ENCODE peak calls at places on chromosomes 7 and 10, in four cellular contexts. One of them, this sample, is unnamed.

GRCh38 chr10:132644544-132645530 is 107.2 kb downstream of the INPP5A start:
- DNase-seq in suprapubic skin: peak; percentile 59
- DNase-seq in gastrocnemius medialis: no peak
- DNase-seq in small intestine: no peak
- DNase-seq in this sample: no peak

GRCh38 chr10:17113889-17114288 is 15.7 kb downstream of the CUBN start:
- DNase-seq in suprapubic skin: peak; percentile 74
- DNase-seq in small intestine: peak; percentile 23
- DNase-seq in gastrocnemius medialis: peak; percentile 23
- DNase-seq in this sample: no peak

GRCh38 chr10:36899652-36900051 is 225.7 kb upstream of the ANKRD30A start:
- DNase-seq in suprapubic skin: no peak
- DNase-seq in gastrocnemius medialis: no peak
- DNase-seq in small intestine: no peak
- DNase-seq in this sample: no peak

GRCh38 chr10:132827423-132827789 is 41.5 kb upstream of the NKX6-2 start:
- DNase-seq in suprapubic skin: no peak
- DNase-seq in small intestine: no peak
- DNase-seq in gastrocnemius medialis: no peak
- DNase-seq in this sample: no peak

GRCh38 chr10:72615985-72616384 is 9.9 kb downstream of the MICU1 start:
- DNase-seq in suprapubic skin: no peak
- DNase-seq in gastrocnemius medialis: no peak
- DNase-seq in small intestine: no peak
- DNase-seq in this sample: no peak

GRCh38 chr10:77667426-77668324 is 30.1 kb upstream of the KCNMA1 start:
- DNase-seq in small intestine: no peak
- DNase-seq in gastrocnemius medialis: no peak
- DNase-seq in suprapubic skin: no peak
- DNase-seq in this sample: no peak

GRCh38 chr7:72098812-72099211 is 313.3 kb downstream of the CALN1 start:
- DNase-seq in small intestine: no peak
- DNase-seq in suprapubic skin: peak; percentile 69
- DNase-seq in gastrocnemius medialis: no peak
- DNase-seq in this sample: no peak

GRCh38 chr10:102040305-102040704 is 15.7 kb downstream of the ARMH3 start:
- DNase-seq in small intestine: no peak
- DNase-seq in suprapubic skin: no peak
- DNase-seq in gastrocnemius medialis: no peak
- DNase-seq in this sample: no peak

GRCh38 chr7:15214981-15215380 is 312.4 kb upstream of the DGKB start:
- DNase-seq in small intestine: no peak
- DNase-seq in suprapubic skin: no peak
- DNase-seq in gastrocnemius medialis: no peak
- DNase-seq in this sample: no peak

GRCh38 chr10:110495731-110496552 is 1.8 kb upstream of the DUSP5 start:
- DNase-seq in gastrocnemius medialis: no peak
- DNase-seq in suprapubic skin: peak; percentile 76
- DNase-seq in small intestine: peak; percentile 26
- DNase-seq in this sample: peak; percentile 14

GRCh38 chr10:32149257-32149955 is 93.2 kb upstream of the KIF5B start:
- DNase-seq in gastrocnemius medialis: peak; percentile 36
- DNase-seq in suprapubic skin: peak; percentile 85
- DNase-seq in small intestine: no peak
- DNase-seq in this sample: no peak

GRCh38 chr10:1154531-1154930 is 98.3 kb downstream of the WDR37 start:
- DNase-seq in suprapubic skin: no peak
- DNase-seq in small intestine: no peak
- DNase-seq in gastrocnemius medialis: no peak
- DNase-seq in this sample: no peak

GRCh38 chr7:50153141-50153540 is 60.1 kb upstream of the ZPBP start:
- DNase-seq in small intestine: no peak
- DNase-seq in gastrocnemius medialis: no peak
- DNase-seq in suprapubic skin: no peak
- DNase-seq in this sample: no peak

GRCh38 chr10:106942035-106942662 is 222.4 kb downstream of the SORCS1 start:
- DNase-seq in gastrocnemius medialis: no peak
- DNase-seq in suprapubic skin: no peak
- DNase-seq in small intestine: no peak
- DNase-seq in this sample: no peak

GRCh38 chr10:76415559-76415958 is 984.1 kb downstream of the LRMDA start:
- DNase-seq in gastrocnemius medialis: no peak
- DNase-seq in small intestine: peak; percentile 30
- DNase-seq in suprapubic skin: no peak
- DNase-seq in this sample: no peak

GRCh38 chr10:18381679-18382078 is 241.5 kb downstream of the CACNB2 start:
- DNase-seq in suprapubic skin: no peak
- DNase-seq in gastrocnemius medialis: no peak
- DNase-seq in small intestine: no peak
- DNase-seq in this sample: no peak

GRCh38 chr7:148672041-148672440 is 26.7 kb upstream of the CUL1 start:
- DNase-seq in suprapubic skin: no peak
- DNase-seq in gastrocnemius medialis: no peak
- DNase-seq in small intestine: no peak
- DNase-seq in this sample: no peak

GRCh38 chr10:15781381-15781960 is 61.7 kb upstream of the ITGA8 start:
- DNase-seq in suprapubic skin: no peak
- DNase-seq in gastrocnemius medialis: no peak
- DNase-seq in small intestine: no peak
- DNase-seq in this sample: no peak

GRCh38 chr7:39228946-39229345 is 251.2 kb downstream of the POU6F2 start:
- DNase-seq in suprapubic skin: no peak
- DNase-seq in gastrocnemius medialis: no peak
- DNase-seq in small intestine: no peak
- DNase-seq in this sample: no peak

GRCh38 chr7:16417958-16418357 is 3.4 kb downstream of the CRPPA start:
- DNase-seq in small intestine: no peak
- DNase-seq in gastrocnemius medialis: no peak
- DNase-seq in suprapubic skin: no peak
- DNase-seq in this sample: no peak
- H3K4me3 ChIP-seq in small intestine: no peak overlapping the region
- H3K4me3 ChIP-seq in gastrocnemius medialis: no peak overlapping the region
- H3K4me3 ChIP-seq in suprapubic skin: no peak overlapping the region
- H3K4me3 ChIP-seq in this sample: no peak overlapping the region

GRCh38 chr10:79176949-79177602 is 108.3 kb downstream of the ZMIZ1 start:
- DNase-seq in small intestine: no peak
- DNase-seq in gastrocnemius medialis: no peak
- DNase-seq in suprapubic skin: no peak
- DNase-seq in this sample: no peak

GRCh38 chr10:79178614-79179403 is 110.0 kb downstream of the ZMIZ1 start:
- DNase-seq in small intestine: no peak
- DNase-seq in gastrocnemius medialis: no peak
- DNase-seq in suprapubic skin: no peak
- DNase-seq in this sample: no peak

GRCh38 chr10:79178070-79178576 is 109.4 kb downstream of the ZMIZ1 start:
- DNase-seq in gastrocnemius medialis: no peak
- DNase-seq in suprapubic skin: no peak
- DNase-seq in small intestine: no peak
- DNase-seq in this sample: no peak

GRCh38 chr10:79173582-79174262 is 105.0 kb downstream of the ZMIZ1 start:
- DNase-seq in suprapubic skin: no peak
- DNase-seq in gastrocnemius medialis: no peak
- DNase-seq in small intestine: no peak
- DNase-seq in this sample: no peak

DNA sequence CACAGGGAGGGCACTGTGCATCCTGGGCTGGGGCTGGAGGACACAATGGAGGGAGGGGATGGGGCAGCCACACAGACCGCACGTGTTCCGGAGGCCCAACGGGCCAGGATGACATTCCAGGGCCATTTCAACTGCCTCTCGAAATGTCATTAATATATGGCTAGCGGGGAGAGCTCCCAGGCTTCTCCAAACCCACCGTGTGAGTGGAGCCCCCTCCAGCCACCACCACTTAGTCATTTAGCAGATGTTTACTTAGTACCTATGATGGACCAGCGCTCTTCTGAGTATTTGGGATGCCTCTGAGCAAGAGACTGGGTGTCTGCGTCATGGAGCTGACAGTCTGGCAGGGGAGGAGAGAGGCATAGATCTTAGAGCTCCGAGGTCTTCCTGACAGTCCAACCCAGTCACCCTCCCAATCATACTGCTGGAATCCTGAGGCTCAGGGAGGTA is 107.3 kb downstream of the ZMIZ1 start:
- DNase-seq in suprapubic skin: no peak
- DNase-seq in gastrocnemius medialis: no peak
- DNase-seq in small intestine: no peak
- DNase-seq in this sample: no peak
- H3K27ac ChIP-seq in suprapubic skin: peak overlapping the region; percentile 49
- H3K27ac ChIP-seq in gastrocnemius medialis: peak overlapping the region; percentile 44
- H3K27ac ChIP-seq in small intestine: no peak overlapping the region
- H3K27ac ChIP-seq in this sample: no peak overlapping the region

GRCh38 chr7:120475994-120476393 is 203.0 kb downstream of the KCND2 start:
- DNase-seq in suprapubic skin: no peak
- DNase-seq in small intestine: no peak
- DNase-seq in gastrocnemius medialis: no peak
- DNase-seq in this sample: no peak

GRCh38 chr7:120473352-120473751 is 200.4 kb downstream of the KCND2 start:
- DNase-seq in small intestine: no peak
- DNase-seq in suprapubic skin: no peak
- DNase-seq in gastrocnemius medialis: no peak
- DNase-seq in this sample: no peak

DNA sequence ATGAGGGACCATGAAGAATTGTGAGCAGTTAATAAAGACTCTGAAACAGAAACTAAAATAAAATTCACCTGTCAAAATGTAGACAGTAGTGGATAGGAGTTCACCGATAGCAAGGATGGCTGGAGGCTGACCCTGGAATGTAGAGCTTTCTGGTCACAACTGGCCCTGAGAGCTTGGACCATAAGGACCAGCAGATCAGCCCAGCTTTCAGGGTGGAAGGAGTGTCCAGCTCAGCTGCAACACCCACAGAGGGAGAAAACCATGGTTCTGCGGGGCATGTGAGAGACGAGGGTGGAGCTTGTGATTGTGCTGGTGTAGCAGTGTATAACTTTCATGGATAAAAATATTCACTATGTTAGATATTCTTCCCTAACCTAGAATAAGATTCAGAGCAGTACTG is 199.9 kb downstream of the KCND2 start:
- DNase-seq in small intestine: no peak
- DNase-seq in gastrocnemius medialis: no peak
- DNase-seq in suprapubic skin: no peak
- DNase-seq in this sample: no peak
- H3K4me3 ChIP-seq in small intestine: no peak overlapping the region
- H3K4me3 ChIP-seq in gastrocnemius medialis: no peak overlapping the region
- H3K4me3 ChIP-seq in suprapubic skin: no peak overlapping the region
- H3K4me3 ChIP-seq in this sample: no peak overlapping the region

DNA sequence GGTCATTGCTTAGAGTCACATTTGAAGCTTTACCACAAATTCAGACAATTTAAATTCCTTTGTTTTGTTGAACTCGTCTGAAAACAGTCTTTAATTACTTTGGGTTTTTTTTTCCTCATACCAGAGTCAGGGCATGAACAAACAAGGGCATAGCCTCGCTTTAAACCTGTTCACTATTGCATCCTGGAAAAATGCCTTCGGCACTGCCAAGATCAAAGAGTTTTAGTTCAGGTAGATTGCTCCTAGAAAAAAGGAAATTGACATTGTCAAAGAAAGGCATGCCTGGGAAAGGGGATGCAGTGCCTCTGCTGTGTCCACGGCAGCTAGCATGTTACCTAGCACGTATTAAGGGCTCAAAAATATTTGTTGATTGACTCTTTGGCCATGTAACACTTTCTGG is 235.1 kb downstream of the ARHGAP21 start:
- DNase-seq in gastrocnemius medialis: no peak
- DNase-seq in suprapubic skin: no peak
- DNase-seq in small intestine: peak; percentile 27
- DNase-seq in this sample: no peak
- H3K27ac ChIP-seq in gastrocnemius medialis: no peak overlapping the region
- H3K27ac ChIP-seq in suprapubic skin: peak overlapping the region; percentile 44
- H3K27ac ChIP-seq in small intestine: no peak overlapping the region
- H3K27ac ChIP-seq in this sample: no peak overlapping the region

GRCh38 chr7:43113622-43114450 is 1.4 kb downstream of the HECW1 start:
- DNase-seq in gastrocnemius medialis: no peak
- DNase-seq in suprapubic skin: no peak
- DNase-seq in small intestine: no peak
- DNase-seq in this sample: no peak
- H3K4me3 ChIP-seq in gastrocnemius medialis: peak overlapping the region; percentile 46
- H3K4me3 ChIP-seq in suprapubic skin: peak overlapping the region; percentile 47
- H3K4me3 ChIP-seq in small intestine: no peak overlapping the region
- H3K4me3 ChIP-seq in this sample: no peak overlapping the region

GRCh38 chr10:122376364-122376961 is 2.0 kb downstream of the PLEKHA1 start:
- DNase-seq in suprapubic skin: no peak
- DNase-seq in gastrocnemius medialis: no peak
- DNase-seq in small intestine: no peak
- DNase-seq in this sample: no peak
- H3K27ac ChIP-seq in suprapubic skin: no peak overlapping the region
- H3K27ac ChIP-seq in gastrocnemius medialis: no peak overlapping the region
- H3K27ac ChIP-seq in small intestine: no peak overlapping the region
- H3K27ac ChIP-seq in this sample: no peak overlapping the region

DNA sequence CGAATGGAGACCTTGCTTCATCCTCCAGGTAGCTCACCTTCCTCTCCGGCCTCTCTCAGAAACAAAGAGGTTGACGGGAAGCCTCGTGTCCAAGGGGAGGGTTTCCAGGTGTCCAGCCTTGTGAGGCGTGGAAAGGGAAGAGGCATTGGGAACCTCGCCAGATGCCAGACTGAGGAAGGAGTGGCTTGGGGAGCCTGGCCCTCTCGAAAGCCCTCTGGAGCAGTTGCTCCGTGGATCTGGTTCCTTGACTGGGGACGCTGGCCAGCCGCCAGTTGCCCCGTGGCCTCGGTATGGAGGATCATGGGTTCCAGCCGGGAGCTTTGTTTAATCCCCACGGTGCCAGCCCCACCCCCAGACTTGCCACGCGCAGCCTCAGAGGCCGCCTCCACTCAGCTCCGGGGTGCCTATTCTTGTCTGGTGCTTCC is 30.3 kb upstream of the SUN1 start:
- DNase-seq in gastrocnemius medialis: no peak
- DNase-seq in suprapubic skin: peak; percentile 84
- DNase-seq in small intestine: peak; percentile 81
- DNase-seq in this sample: no peak
- H3K4me3 ChIP-seq in gastrocnemius medialis: peak overlapping the region; percentile 35
- H3K4me3 ChIP-seq in suprapubic skin: peak overlapping the region; percentile 25
- H3K4me3 ChIP-seq in small intestine: no peak overlapping the region
- H3K4me3 ChIP-seq in this sample: no peak overlapping the region